ENCODE peak calls at places on chromosomes 1 and 21, in six cellular contexts. J is stimulated activated CD8-positive, alpha-beta memory T cell treated with anti-CD3 and anti-CD28 coated beads, Interleukin-4, amount 100 ng/mL, for 1 hour; I is iPS DF 6.9; Q is activated effector memory CD4-positive, alpha-beta T cell treated with anti-CD3 and anti-CD28 coated beads, Interleukin-2, amount 50 U/mL, for 16 hours; Z is A549; B is GM23338. O is an unnamed sample.

GRCh38 chr1:983736-984475 is 2.0 kb upstream of the PERM1 start:
- DNase-seq in J (no peak), I (no peak), Q (peak), Z (no peak), B (peak), O (no peak)

GRCh38 chr1:99558539-99558938 is 87.4 kb upstream of the PALMD start:
- DNase-seq in J (no peak), I (no peak), Q (no peak), Z (no peak), B (no peak), O (no peak)

GRCh38 chr1:233867028-233867427 is 37.4 kb upstream of the SLC35F3 start:
- DNase-seq in J (no peak), I (no peak), Q (no peak), Z (no peak), B (no peak), O (no peak)

GRCh38 chr1:76268341-76268740 is 193.8 kb downstream of the ST6GALNAC3 start:
- DNase-seq in J (no peak), I (no peak), Q (no peak), Z (no peak), B (no peak), O (no peak)

GRCh38 chr1:66725885-66726665 is 26.2 kb upstream of the DYNLT5 start:
- DNase-seq in J (no peak), I (peak), Q (peak), Z (peak), B (peak), O (peak)

GRCh38 chr1:23594149-23594917 is 35.0 kb upstream of the ID3 start:
- DNase-seq in J (no peak), I (no peak), Q (no peak), Z (no peak), B (no peak), O (no peak)

GRCh38 chr21:44998086-44998620 is 58.3 kb downstream of the SLX9 start:
- DNase-seq in J (no peak), I (no peak), Q (no peak), Z (no peak), B (no peak), O (no peak)

GRCh38 chr1:154495496-154496273 is 6.3 kb upstream of the TDRD10 start:
- DNase-seq in J (no peak), I (no peak), Q (no peak), Z (no peak), B (no peak), O (no peak)

GRCh38 chr1:22971161-22972062 is 1.3 kb downstream of the LACTBL1 start:
- DNase-seq in J (no peak), I (no peak), Q (no peak), Z (no peak), B (peak), O (no peak)

GRCh38 chr1:52669696-52670095 is 28.5 kb downstream of the COA7 start:
- DNase-seq in J (no peak), I (no peak), Q (no peak), Z (no peak), B (no peak), O (no peak)

GRCh38 chr1:162376754-162377153 is at the start of gene SPATA46:
- DNase-seq in J (no peak), I (no peak), Q (no peak), Z (no peak), B (no peak), O (no peak)

GRCh38 chr1:56287736-56288135 is 291.6 kb downstream of the PLPP3 start:
- DNase-seq in J (no peak), I (no peak), Q (no peak), Z (no peak), B (no peak), O (no peak)

GRCh38 chr1:10638559-10639300 is 157.7 kb downstream of the CASZ1 start:
- DNase-seq in J (no peak), I (no peak), Q (no peak), Z (no peak), B (peak), O (no peak)

GRCh38 chr1:2966435-2966834 is 54.8 kb upstream of the ACTRT2 start:
- DNase-seq in J (no peak), I (no peak), Q (peak), Z (no peak), B (no peak), O (no peak)

GRCh38 chr1:230186003-230186863 is 119.2 kb downstream of the GALNT2 start:
- DNase-seq in J (no peak), I (peak), Q (no peak), Z (peak), B (peak), O (no peak)

GRCh38 chr1:118077331-118078055 is 107.5 kb downstream of the SPAG17 start:
- DNase-seq in J (no peak), I (peak), Q (no peak), Z (peak), B (peak), O (no peak)

GRCh38 chr1:109840011-109840629 is 70.5 kb upstream of the CSF1 start:
- DNase-seq in J (no peak), I (no peak), Q (no peak), Z (no peak), B (no peak), O (peak)

GRCh38 chr1:67850151-67850551 is 16.9 kb upstream of the GNG12 start:
- DNase-seq in J (no peak), I (no peak), Q (no peak), Z (no peak), B (peak), O (no peak)

GRCh38 chr1:61536722-61537121 is 188.2 kb downstream of the TM2D1 start:
- DNase-seq in J (no peak), I (no peak), Q (no peak), Z (no peak), B (no peak), O (no peak)

GRCh38 chr1:11280719-11281376 is 7.8 kb downstream of the UBIAD1 start:
- DNase-seq in J (no peak), I (no peak), Q (no peak), Z (no peak), B (no peak), O (no peak)

GRCh38 chr21:34100789-34101188 is 27.4 kb downstream of the MRPS6 start:
- DNase-seq in J (no peak), I (no peak), Q (no peak), Z (no peak), B (no peak), O (no peak)

GRCh38 chr1:45050931-45051748 is 39.1 kb downstream of the UROD start:
- DNase-seq in J (no peak), I (no peak), Q (no peak), Z (no peak), B (no peak), O (no peak)

GRCh38 chr1:4468804-4469514 is 185.4 kb upstream of the AJAP1 start:
- DNase-seq in J (no peak), I (no peak), Q (peak), Z (no peak), B (no peak), O (no peak)

GRCh38 chr1:180623579-180624347 is 8.1 kb upstream of the XPR1 start:
- DNase-seq in J (no peak), I (no peak), Q (no peak), Z (peak), B (peak), O (no peak)

GRCh38 chr1:184393924-184394323 is 7.1 kb downstream of the C1orf21 start:
- DNase-seq in J (no peak), I (no peak), Q (no peak), Z (no peak), B (no peak), O (no peak)

GRCh38 chr1:84754376-84754672 is 64.1 kb upstream of the SSX2IP start:
- DNase-seq in J (no peak), I (no peak), Q (no peak), Z (no peak), B (peak), O (no peak)

GRCh38 chr21:25885880-25886279 is 151.1 kb downstream of the GABPA start:
- DNase-seq in J (no peak), I (no peak), Q (no peak), Z (no peak), B (no peak), O (no peak)

GRCh38 chr1:197928849-197929336 is 11.7 kb downstream of the LHX9 start:
- DNase-seq in J (no peak), I (no peak), Q (peak), Z (no peak), B (peak), O (no peak)

GRCh38 chr1:229217716-229218115 is 53.2 kb upstream of the RAB4A start:
- DNase-seq in J (no peak), I (no peak), Q (no peak), Z (no peak), B (no peak), O (no peak)

GRCh38 chr1:14498839-14499238 is 99.6 kb upstream of the KAZN start:
- DNase-seq in J (no peak), I (no peak), Q (no peak), Z (no peak), B (no peak), O (no peak)

O was measured in right atrium auricular region.